ENCODE peak calls at places on chromosomes 5 and 9, in ten cellular contexts. O is GM13976, C is anterior cingulate cortex, Y is lower leg skin, N is T-helper 17 cell, W is left ventricle myocardium inferior, K is NCI-H1417 treated with DMSO at 0.1 percent for 48 hours, F is iPS-NIHi11, J is NCI-H2107, V is GM04504. T is an unnamed sample.

GRCh38 chr5:39623291-39623865 is 198.6 kb upstream of the DAB2 start:
- DNase-seq in O (no peak), C (no peak), Y (no peak), N (no peak), W (no peak), K (no peak), F (no peak), J (no peak), V (no peak), T (no peak)

GRCh38 chr9:115668506-115668905 is 485.1 kb upstream of the PAPPA start:
- DNase-seq in O (no peak), C (no peak), Y (no peak), N (no peak), W (no peak), K (no peak), F (no peak), J (no peak), V (peak), T (no peak)

GRCh38 chr9:37209431-37210386 is 89.3 kb downstream of the ZCCHC7 start:
- DNase-seq in O (no peak), C (no peak), Y (no peak), N (no peak), W (no peak), K (no peak), F (peak), J (peak), V (no peak), T (no peak)

GRCh38 chr5:76074487-76074886 is 8.7 kb upstream of the SV2C start:
- DNase-seq in O (peak), C (no peak), Y (no peak), N (no peak), W (no peak), K (no peak), F (peak), J (no peak), V (no peak), T (no peak)

GRCh38 chr9:124442826-124443225 is 7.4 kb upstream of the ADGRD2 start:
- DNase-seq in O (no peak), C (no peak), Y (no peak), N (no peak), W (no peak), K (no peak), F (no peak), J (no peak), V (no peak), T (no peak)

GRCh38 chr5:61916621-61917620 is 389.1 kb upstream of the KIF2A start:
- DNase-seq in O (no peak), C (no peak), Y (peak), N (no peak), W (no peak), K (no peak), F (no peak), J (no peak), V (no peak), T (no peak)

GRCh38 chr5:158456756-158457155 is 597.8 kb upstream of the CLINT1 start:
- DNase-seq in O (peak), C (no peak), Y (no peak), N (no peak), W (no peak), K (no peak), F (no peak), J (no peak), V (peak), T (peak)

GRCh38 chr9:135229701-135230385 is 142.4 kb downstream of the OLFM1 start:
- DNase-seq in O (no peak), C (no peak), Y (no peak), N (peak), W (no peak), K (no peak), F (no peak), J (no peak), V (no peak), T (no peak)

GRCh38 chr5:157612071-157612476 is 36.5 kb upstream of the ADAM19 start:
- DNase-seq in O (no peak), C (no peak), Y (no peak), N (no peak), W (no peak), K (no peak), F (no peak), J (no peak), V (no peak), T (no peak)

T was measured in amniotic stem cell.